ENCODE peak calls at places on chromosomes 4 and X, in eight cellular contexts. Y is K562, G is astrocyte, C is A673, A is fibroblast of lung, E is GM23248, S is endothelial cell of umbilical vein, J is HepG2. K is an unnamed sample.

GRCh38 chr4:3721186-3721585 is 45.0 kb upstream of the ADRA2C start:
- DNase-seq in G (no peak), Y (no peak), J (no peak), C (no peak), E (no peak), A (no peak), S (no peak), K (no peak)

GRCh38 chr4:159134422-159134821 is 31.5 kb downstream of the RAPGEF2 start:
- DNase-seq in C (no peak), A (no peak), Y (no peak), S (no peak), G (no peak), J (no peak), E (no peak), K (no peak)

GRCh38 chrX:81202413-81202794 is 502 bp downstream of the SH3BGRL start:
- DNase-seq in A (peak; percentile 41), J (no peak), Y (no peak), C (no peak), E (peak; percentile 35), S (peak; percentile 46), G (peak; percentile 8), K (no peak)

GRCh38 chr4:173530326-173531062 is 465 bp upstream of the HAND2 start:
- DNase-seq in Y (no peak), C (no peak), S (no peak), G (no peak), A (no peak), E (peak; percentile 69), J (no peak), K (no peak)

GRCh38 chr4:76641351-76641750 is 206.3 kb downstream of the SHROOM3 start:
- DNase-seq in J (no peak), A (no peak), G (no peak), E (no peak), S (no peak), C (no peak), Y (no peak), K (no peak)

GRCh38 chrX:130401415-130402210 is at the start of gene RBMX2:
- DNase-seq in J (peak; percentile 57), S (peak; percentile 78), C (peak; percentile 76), Y (peak; percentile 95), E (peak; percentile 84), A (peak; percentile 72), G (peak; percentile 39), K (peak; percentile 34)

GRCh38 chr4:45831692-45832091 is 292.2 kb downstream of the GABRG1 start:
- DNase-seq in G (no peak), S (no peak), E (no peak), Y (no peak), A (no peak), C (no peak), J (no peak), K (no peak)

GRCh38 chr4:40990899-40991265 is 223.5 kb downstream of the APBB2 start:
- DNase-seq in J (no peak), Y (no peak), A (no peak), C (no peak), G (no peak), E (peak; percentile 67), S (no peak), K (no peak)

GRCh38 chrX:133375558-133376340 is 39.5 kb downstream of the GPC4 start:
- DNase-seq in C (peak; percentile 70), J (no peak), S (no peak), E (no peak), A (no peak), G (no peak), Y (no peak), K (no peak)

GRCh38 chrX:38048886-38049285 is 42.5 kb downstream of the SYTL5 start:
- DNase-seq in A (no peak), Y (no peak), J (no peak), E (no peak), C (no peak), S (no peak), G (no peak), K (no peak)

GRCh38 chrX:17735396-17735795 is 1.9 kb upstream of the SCML1 start:
- DNase-seq in Y (no peak), G (no peak), S (no peak), J (peak; percentile 27), C (no peak), A (no peak), E (peak; percentile 3), K (no peak)

GRCh38 chr4:89586864-89587263 is 250.1 kb downstream of the SNCA start:
- DNase-seq in Y (no peak), A (peak; percentile 67), G (no peak), S (peak; percentile 45), C (no peak), J (no peak), E (peak; percentile 36), K (peak; percentile 7)

DNA sequence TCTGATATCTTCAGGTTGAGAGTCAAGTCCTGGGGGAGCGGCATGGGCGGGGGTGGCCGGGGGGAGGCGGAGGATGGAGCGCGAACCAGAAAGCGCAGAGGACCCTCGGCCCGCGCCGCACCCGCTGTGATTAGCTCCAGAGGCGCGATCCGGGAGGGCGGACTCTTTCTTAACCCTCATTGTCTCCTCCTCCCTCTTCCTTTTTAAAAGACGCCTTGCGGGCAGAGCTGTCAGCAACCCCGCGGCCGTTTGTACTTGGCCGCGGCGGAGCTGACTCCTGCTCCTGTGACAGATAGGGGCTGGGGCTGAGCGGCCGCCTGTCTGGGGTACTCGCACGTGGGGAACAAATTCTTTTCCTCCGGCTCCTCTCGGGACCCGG is at the start of gene SHISA3:
- DNase-seq in Y (no peak), S (peak; percentile 45), A (peak; percentile 32), J (no peak), G (no peak), E (peak; percentile 38), C (peak; percentile 18), K (no peak)
- TF ChIP-seq EZH2 in Y (no peak), S (no peak), A (no peak), J (no peak), G (no peak), E (no peak), C (no peak), K (no peak)

DNA sequence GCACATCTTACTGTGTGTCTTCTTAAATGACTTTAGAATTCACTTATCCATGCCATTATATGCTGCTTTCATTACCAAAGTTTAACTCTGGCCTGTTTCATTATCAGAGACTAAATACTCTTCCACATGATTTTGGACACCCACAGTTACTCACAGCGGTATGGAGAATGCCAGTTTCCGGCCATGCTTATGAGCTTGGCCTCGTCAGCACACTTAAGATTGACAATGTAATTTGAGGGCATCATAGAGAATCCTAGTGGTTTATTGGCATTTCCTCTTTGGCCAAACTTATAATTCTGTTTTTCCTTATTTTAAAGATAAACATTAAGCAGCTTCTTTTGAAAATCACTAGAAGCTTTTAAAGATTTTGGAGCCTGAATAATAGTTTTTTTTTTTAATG is 104.5 kb downstream of the IRF2 start:
- DNase-seq in J (no peak), S (no peak), Y (no peak), G (peak; percentile 43), C (peak; percentile 99), A (no peak), E (no peak), K (no peak)
- TF ChIP-seq EZH2 in J (no peak), S (no peak), Y (no peak), G (no peak), C (no peak), A (no peak), E (no peak), K (no peak)

GRCh38 chrX:154545673-154546274 is 872 bp downstream of the G6PD start:
- DNase-seq in A (no peak), Y (no peak), S (no peak), G (no peak), J (no peak), C (no peak), E (no peak), K (no peak)

GRCh38 chrX:154546354-154547244 is at the start of gene G6PD:
- DNase-seq in Y (peak; percentile 91), A (peak; percentile 49), E (peak; percentile 73), G (no peak), S (peak; percentile 51), J (peak; percentile 43), C (peak; percentile 75), K (peak; percentile 6)

GRCh38 chrX:154548028-154548316 is 552 bp downstream of the IKBKG start:
- DNase-seq in E (peak; percentile 62), A (peak; percentile 31), C (no peak), J (no peak), Y (no peak), S (no peak), G (no peak), K (no peak)

GRCh38 chrX:154547245-154548027 is at the start of gene IKBKG:
- DNase-seq in A (peak; percentile 89), E (peak; percentile 92), Y (peak; percentile 81), J (peak; percentile 77), S (peak; percentile 91), G (peak; percentile 70), C (peak; percentile 92), K (peak; percentile 72)

DNA sequence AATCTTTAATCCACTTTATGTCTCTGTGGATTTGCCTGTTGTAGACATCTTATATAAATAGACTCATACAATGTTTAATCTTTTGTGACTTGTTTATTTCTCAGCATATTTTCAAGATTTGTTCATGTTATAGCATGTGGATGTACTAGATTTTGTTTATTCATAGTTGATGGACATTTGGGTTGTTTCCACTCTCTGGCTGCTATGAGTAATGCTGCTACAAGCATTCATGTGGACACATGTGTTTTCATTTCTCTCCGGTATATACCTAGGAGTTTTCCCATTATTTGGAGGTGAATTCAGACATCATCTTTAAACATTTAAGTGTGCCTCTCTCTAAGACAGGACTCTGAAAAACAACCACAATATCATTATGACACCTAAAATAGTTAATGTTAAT is 2.3 kb downstream of the IKBKG start:
- DNase-seq in C (no peak), S (no peak), Y (no peak), A (peak; percentile 53), E (peak; percentile 31), J (no peak), G (no peak), K (no peak)
- TF ChIP-seq EZH2 in C (no peak), S (no peak), Y (no peak), A (no peak), E (no peak), J (no peak), G (no peak), K (no peak)

GRCh38 chr4:10727140-10727880 is 42.7 kb upstream of the CLNK start:
- DNase-seq in J (no peak), E (no peak), Y (no peak), G (no peak), A (no peak), C (no peak), S (no peak), K (no peak)
- TF ChIP-seq EZH2 in J (no peak), E (no peak), Y (no peak), G (no peak), A (no peak), C (no peak), S (no peak), K (no peak)

DNA sequence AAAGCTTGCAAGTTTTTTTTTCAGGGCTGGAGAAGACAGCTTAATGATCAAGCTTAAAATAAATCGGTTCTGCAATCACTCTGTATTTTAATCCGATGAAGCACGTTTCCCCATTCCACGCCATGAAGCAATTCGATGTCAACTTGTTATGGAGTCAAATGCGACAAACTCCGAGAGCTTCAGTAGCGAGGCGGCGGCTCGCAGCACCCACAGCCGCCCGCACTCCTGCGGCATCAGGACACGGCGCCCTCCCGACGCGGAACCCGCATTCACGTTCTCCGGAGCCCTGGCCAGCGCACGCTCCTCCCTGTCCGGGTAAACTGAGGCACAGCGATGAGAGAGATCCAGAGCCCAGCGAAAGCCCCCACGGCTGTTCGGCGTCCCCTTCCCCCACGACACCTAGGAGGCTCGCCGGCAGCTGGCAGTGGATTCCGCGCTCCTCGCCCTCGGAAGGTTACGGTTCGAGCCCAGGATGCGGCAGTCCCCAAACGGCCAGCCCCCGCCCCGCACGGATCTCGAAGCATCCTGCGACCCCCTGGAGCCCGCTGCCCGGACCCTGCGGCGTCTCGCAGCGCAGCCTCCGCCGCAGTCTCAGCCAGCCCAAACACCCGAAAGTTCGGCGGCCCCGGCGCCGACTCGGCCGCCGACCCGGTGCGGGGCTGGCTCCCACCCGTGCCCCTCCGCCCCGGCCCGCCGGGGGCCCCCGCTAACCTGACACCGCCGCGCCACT is 507 bp downstream of the MFAP3L start:
- DNase-seq in G (no peak), E (peak; percentile 41), J (no peak), C (peak; percentile 18), S (no peak), Y (no peak), A (peak; percentile 15), K (no peak)
- TF ChIP-seq EZH2 in G (peak; percentile 28), E (no peak), J (peak; percentile 69), C (no peak), S (peak; percentile 95), Y (no peak), A (peak; percentile 70), K (no peak)

K was measured in HCT116.